ENCODE peak calls at places on chromosome 20, in six cellular contexts. U is NCI-H187 treated with DMSO at 0.1 percent for 48 hours; Y is NCI-H1105; K is cardiac muscle cell; W is CD8-positive, alpha-beta T cell; F is stimulated activated CD4-positive, alpha-beta T cell treated with anti-CD3 and anti-CD28 coated beads, Interleukin-1b, Interleukin-23, amount 100 ng/mL, for 4 hours. R is an unnamed sample.

GRCh38 chr20:20719411-20719810 is 7.0 kb upstream of the RALGAPA2 start:
- DNase-seq in U (no peak), Y (no peak), K (no peak), W (no peak), F (no peak), R (no peak)

GRCh38 chr20:45340236-45340847 is 7.9 kb downstream of the SDC4 start:
- DNase-seq in U (no peak), Y (no peak), K (no peak), W (no peak), F (no peak), R (no peak)

GRCh38 chr20:36153754-36154695 is 515 bp upstream of the EPB41L1 start:
- DNase-seq in U (no peak), Y (peak; percentile 73), K (peak; percentile 89), W (peak; percentile 7), F (peak; percentile 39), R (peak; percentile 61)

GRCh38 chr20:62451156-62451767 is 23.9 kb upstream of the RBBP8NL start:
- DNase-seq in U (no peak), Y (no peak), K (no peak), W (no peak), F (no peak), R (no peak)

GRCh38 chr20:58705525-58705924 is 12.9 kb downstream of the NPEPL1 start:
- DNase-seq in U (no peak), Y (no peak), K (no peak), W (no peak), F (no peak), R (no peak)

GRCh38 chr20:37946946-37947345 is 44.0 kb downstream of the VSTM2L start:
- DNase-seq in U (no peak), Y (no peak), K (no peak), W (no peak), F (no peak), R (no peak)

GRCh38 chr20:61759286-61760065 is 306.2 kb downstream of the TAF4 start:
- DNase-seq in U (no peak), Y (no peak), K (no peak), W (no peak), F (no peak), R (no peak)

GRCh38 chr20:3239026-3239866 is at the start of gene SLC4A11:
- DNase-seq in U (no peak), Y (peak; percentile 37), K (peak; percentile 51), W (no peak), F (peak; percentile 36), R (peak; percentile 62)

GRCh38 chr20:56924976-56925695 is 296.0 kb downstream of the TFAP2C start:
- DNase-seq in U (no peak), Y (no peak), K (peak; percentile 45), W (no peak), F (no peak), R (no peak)

GRCh38 chr20:54475334-54476287 is at the start of gene DOK5:
- DNase-seq in U (no peak), Y (no peak), K (peak; percentile 54), W (no peak), F (no peak), R (peak; percentile 64)

GRCh38 chr20:33669873-33670640 is 3.3 kb downstream of the ACTL10 start:
- DNase-seq in U (no peak), Y (no peak), K (no peak), W (no peak), F (no peak), R (no peak)

GRCh38 chr20:21315138-21315537 is 12.0 kb downstream of the XRN2 start:
- DNase-seq in U (no peak), Y (no peak), K (no peak), W (no peak), F (no peak), R (peak; percentile 86)

GRCh38 chr20:34045294-34045693 is 51.6 kb downstream of the RALY start:
- DNase-seq in U (no peak), Y (no peak), K (peak; percentile 64), W (no peak), F (no peak), R (peak; percentile 75)

GRCh38 chr20:50379049-50379990 is 130.9 kb upstream of the PTPN1 start:
- DNase-seq in U (no peak), Y (peak; percentile 81), K (no peak), W (no peak), F (no peak), R (peak; percentile 97)

GRCh38 chr20:10555865-10556308 is 117.9 kb downstream of the JAG1 start:
- DNase-seq in U (no peak), Y (no peak), K (no peak), W (no peak), F (no peak), R (peak; percentile 79)

GRCh38 chr20:9886227-9886626 is 47.4 kb upstream of the PAK5 start:
- DNase-seq in U (no peak), Y (no peak), K (no peak), W (no peak), F (no peak), R (no peak)

GRCh38 chr20:41329435-41330342 is 10.9 kb upstream of the LPIN3 start:
- DNase-seq in U (no peak), Y (no peak), K (no peak), W (peak; percentile 48), F (peak; percentile 43), R (peak; percentile 96)

GRCh38 chr20:11676618-11677289 is 240.9 kb upstream of the BTBD3 start:
- DNase-seq in U (no peak), Y (peak; percentile 51), K (peak; percentile 67), W (no peak), F (no peak), R (peak; percentile 56)

GRCh38 chr20:36061754-36062153 is 92.8 kb upstream of the EPB41L1 start:
- DNase-seq in U (no peak), Y (no peak), K (no peak), W (no peak), F (no peak), R (peak; percentile 27)

GRCh38 chr20:8220716-8221115 is 88.7 kb downstream of the PLCB1 start:
- DNase-seq in U (no peak), Y (no peak), K (no peak), W (no peak), F (no peak), R (no peak)

GRCh38 chr20:47309806-47310426 is 46.6 kb downstream of the ZMYND8 start:
- DNase-seq in U (no peak), Y (no peak), K (no peak), W (no peak), F (no peak), R (no peak)

GRCh38 chr20:17893480-17893879 is 75.1 kb downstream of the SNX5 start:
- DNase-seq in U (no peak), Y (no peak), K (no peak), W (no peak), F (no peak), R (no peak)

GRCh38 chr20:56893206-56893605 is 264.1 kb downstream of the TFAP2C start:
- DNase-seq in U (no peak), Y (no peak), K (peak; percentile 43), W (no peak), F (no peak), R (no peak)

GRCh38 chr20:35883778-35884540 is 70.3 kb downstream of the SCAND1 start:
- DNase-seq in U (no peak), Y (peak; percentile 39), K (peak; percentile 82), W (peak; percentile 36), F (peak; percentile 38), R (peak; percentile 100)

GRCh38 chr20:37526839-37527637 is 638 bp downstream of the BLCAP start:
- DNase-seq in U (no peak), Y (no peak), K (peak; percentile 65), W (no peak), F (no peak), R (peak; percentile 40)

GRCh38 chr20:31721408-31722332 is 998 bp downstream of the BCL2L1 start:
- DNase-seq in U (no peak), Y (no peak), K (no peak), W (no peak), F (no peak), R (no peak)

GRCh38 chr20:46955601-46956556 is 61.2 kb downstream of the EYA2 start:
- DNase-seq in U (no peak), Y (no peak), K (no peak), W (no peak), F (no peak), R (no peak)

GRCh38 chr20:57810511-57811372 is 100.9 kb upstream of the PMEPA1 start:
- DNase-seq in U (no peak), Y (no peak), K (no peak), W (no peak), F (no peak), R (no peak)

GRCh38 chr20:62274332-62275262 is 28.2 kb upstream of the ADRM1 start:
- DNase-seq in U (no peak), Y (no peak), K (no peak), W (no peak), F (no peak), R (peak; percentile 24)

GRCh38 chr20:2236266-2236665 is 59.5 kb upstream of the TGM3 start:
- DNase-seq in U (no peak), Y (no peak), K (peak; percentile 37), W (no peak), F (no peak), R (peak; percentile 62)

GRCh38 chr20:45080867-45081616 is 19.9 kb downstream of the KCNS1 start:
- DNase-seq in U (no peak), Y (no peak), K (peak; percentile 3), W (no peak), F (no peak), R (peak; percentile 29)

R was measured in fibroblast of pulmonary artery.